ENCODE peak calls at places on chromosomes 2 and 18, in six cellular contexts. One of them, this sample, is unnamed.

GRCh38 chr2:40434638-40435296 is 17.1 kb downstream of the SLC8A1 start:
- DNase-seq in NCI-H446: no peak
- DNase-seq in ELF-1: peak
- DNase-seq in omental fat pad: no peak
- DNase-seq in ureter: no peak
- DNase-seq in K562: no peak
- DNase-seq in this sample: no peak

GRCh38 chr2:30380824-30381223 is 66.2 kb upstream of the LCLAT1 start:
- DNase-seq in NCI-H446: no peak
- DNase-seq in ELF-1: no peak
- DNase-seq in omental fat pad: no peak
- DNase-seq in ureter: no peak
- DNase-seq in K562: no peak
- DNase-seq in this sample: no peak

GRCh38 chr2:23249348-23249747 is 135.6 kb upstream of the KLHL29 start:
- DNase-seq in NCI-H446: peak
- DNase-seq in ELF-1: no peak
- DNase-seq in omental fat pad: no peak
- DNase-seq in ureter: no peak
- DNase-seq in K562: no peak
- DNase-seq in this sample: no peak

GRCh38 chr2:201257941-201258665 is 2.2 kb upstream of the CASP8 start:
- DNase-seq in NCI-H446: no peak
- DNase-seq in ELF-1: peak
- DNase-seq in omental fat pad: no peak
- DNase-seq in ureter: peak
- DNase-seq in K562: peak
- DNase-seq in this sample: no peak

GRCh38 chr2:144663217-144663616 is 143.3 kb upstream of the ZEB2 start:
- DNase-seq in NCI-H446: no peak
- DNase-seq in ELF-1: no peak
- DNase-seq in omental fat pad: no peak
- DNase-seq in ureter: no peak
- DNase-seq in K562: no peak
- DNase-seq in this sample: no peak

GRCh38 chr2:225773143-225773542 is 373.6 kb downstream of the NYAP2 start:
- DNase-seq in NCI-H446: no peak
- DNase-seq in ELF-1: no peak
- DNase-seq in omental fat pad: no peak
- DNase-seq in ureter: no peak
- DNase-seq in K562: no peak
- DNase-seq in this sample: no peak

GRCh38 chr2:62196278-62196901 is 475 bp downstream of the B3GNT2 start:
- DNase-seq in NCI-H446: peak
- DNase-seq in ELF-1: peak
- DNase-seq in omental fat pad: no peak
- DNase-seq in ureter: peak
- DNase-seq in K562: peak
- DNase-seq in this sample: no peak

GRCh38 chr2:81645750-81646301 is 1341.3 kb upstream of the LRRTM1 start:
- DNase-seq in NCI-H446: no peak
- DNase-seq in ELF-1: no peak
- DNase-seq in omental fat pad: no peak
- DNase-seq in ureter: no peak
- DNase-seq in K562: no peak
- DNase-seq in this sample: no peak

GRCh38 chr18:2970762-2971659 is 41.9 kb downstream of the LPIN2 start:
- DNase-seq in NCI-H446: no peak
- DNase-seq in ELF-1: no peak
- DNase-seq in omental fat pad: no peak
- DNase-seq in ureter: no peak
- DNase-seq in K562: no peak
- DNase-seq in this sample: no peak

GRCh38 chr2:205822578-205822977 is 140.3 kb downstream of the NRP2 start:
- DNase-seq in NCI-H446: no peak
- DNase-seq in ELF-1: no peak
- DNase-seq in omental fat pad: no peak
- DNase-seq in ureter: no peak
- DNase-seq in K562: no peak
- DNase-seq in this sample: no peak

GRCh38 chr2:200172944-200173481 is 133.5 kb upstream of the SPATS2L start:
- DNase-seq in NCI-H446: no peak
- DNase-seq in ELF-1: no peak
- DNase-seq in omental fat pad: no peak
- DNase-seq in ureter: no peak
- DNase-seq in K562: no peak
- DNase-seq in this sample: peak

GRCh38 chr2:186098821-186099220 is 360.2 kb downstream of the FSIP2 start:
- DNase-seq in NCI-H446: no peak
- DNase-seq in ELF-1: no peak
- DNase-seq in omental fat pad: no peak
- DNase-seq in ureter: no peak
- DNase-seq in K562: no peak
- DNase-seq in this sample: no peak

GRCh38 chr2:74653589-74653984 is 460 bp upstream of the SEMA4F start:
- DNase-seq in NCI-H446: no peak
- DNase-seq in ELF-1: no peak
- DNase-seq in omental fat pad: no peak
- DNase-seq in ureter: no peak
- DNase-seq in K562: no peak
- DNase-seq in this sample: no peak

GRCh38 chr2:69278366-69278765 is 108.7 kb downstream of the GFPT1 start:
- DNase-seq in NCI-H446: no peak
- DNase-seq in ELF-1: no peak
- DNase-seq in omental fat pad: no peak
- DNase-seq in ureter: no peak
- DNase-seq in K562: no peak
- DNase-seq in this sample: no peak

GRCh38 chr2:167100526-167100925 is 212.2 kb downstream of the XIRP2 start:
- DNase-seq in NCI-H446: no peak
- DNase-seq in ELF-1: no peak
- DNase-seq in omental fat pad: no peak
- DNase-seq in ureter: no peak
- DNase-seq in K562: no peak
- DNase-seq in this sample: no peak

GRCh38 chr2:143558665-143559064 is 429.4 kb downstream of the ARHGAP15 start:
- DNase-seq in NCI-H446: no peak
- DNase-seq in ELF-1: no peak
- DNase-seq in omental fat pad: no peak
- DNase-seq in ureter: no peak
- DNase-seq in K562: no peak
- DNase-seq in this sample: no peak

GRCh38 chr2:233225230-233226068 is 26.0 kb upstream of the ATG16L1 start:
- DNase-seq in NCI-H446: no peak
- DNase-seq in ELF-1: no peak
- DNase-seq in omental fat pad: no peak
- DNase-seq in ureter: no peak
- DNase-seq in K562: peak
- DNase-seq in this sample: no peak

GRCh38 chr18:10715791-10716190 is 190.0 kb downstream of the NAPG start:
- DNase-seq in NCI-H446: no peak
- DNase-seq in ELF-1: no peak
- DNase-seq in omental fat pad: no peak
- DNase-seq in ureter: peak
- DNase-seq in K562: no peak
- DNase-seq in this sample: no peak

GRCh38 chr2:74747411-74748080 is 86.4 kb upstream of the HK2 start:
- DNase-seq in NCI-H446: no peak
- DNase-seq in ELF-1: no peak
- DNase-seq in omental fat pad: no peak
- DNase-seq in ureter: no peak
- DNase-seq in K562: no peak
- DNase-seq in this sample: no peak

GRCh38 chr2:121735520-121736074 is 1.1 kb downstream of the NIFK start:
- DNase-seq in NCI-H446: peak
- DNase-seq in ELF-1: no peak
- DNase-seq in omental fat pad: no peak
- DNase-seq in ureter: no peak
- DNase-seq in K562: no peak
- DNase-seq in this sample: peak

GRCh38 chr2:23673830-23674679 is 252.9 kb downstream of the ATAD2B start:
- DNase-seq in NCI-H446: no peak
- DNase-seq in ELF-1: peak
- DNase-seq in omental fat pad: no peak
- DNase-seq in ureter: no peak
- DNase-seq in K562: peak
- DNase-seq in this sample: no peak

GRCh38 chr2:225282858-225283693 is 116.4 kb upstream of the NYAP2 start:
- DNase-seq in NCI-H446: peak
- DNase-seq in ELF-1: peak
- DNase-seq in omental fat pad: no peak
- DNase-seq in ureter: no peak
- DNase-seq in K562: peak
- DNase-seq in this sample: peak

GRCh38 chr2:126720647-126721046 is 64.7 kb downstream of the GYPC start:
- DNase-seq in NCI-H446: no peak
- DNase-seq in ELF-1: no peak
- DNase-seq in omental fat pad: no peak
- DNase-seq in ureter: no peak
- DNase-seq in K562: no peak
- DNase-seq in this sample: no peak

GRCh38 chr2:168114021-168114420 is 133.4 kb downstream of the STK39 start:
- DNase-seq in NCI-H446: no peak
- DNase-seq in ELF-1: no peak
- DNase-seq in omental fat pad: no peak
- DNase-seq in ureter: no peak
- DNase-seq in K562: no peak
- DNase-seq in this sample: no peak

GRCh38 chr2:128642316-128642715 is 323.6 kb upstream of the HS6ST1 start:
- DNase-seq in NCI-H446: no peak
- DNase-seq in ELF-1: no peak
- DNase-seq in omental fat pad: no peak
- DNase-seq in ureter: peak
- DNase-seq in K562: no peak
- DNase-seq in this sample: no peak

GRCh38 chr2:190470256-190470826 is 62.2 kb downstream of the MFSD6 start:
- DNase-seq in NCI-H446: no peak
- DNase-seq in ELF-1: no peak
- DNase-seq in omental fat pad: no peak
- DNase-seq in ureter: no peak
- DNase-seq in K562: no peak
- DNase-seq in this sample: no peak

GRCh38 chr2:85110991-85111560 is 22.1 kb upstream of the TCF7L1 start:
- DNase-seq in NCI-H446: no peak
- DNase-seq in ELF-1: no peak
- DNase-seq in omental fat pad: no peak
- DNase-seq in ureter: no peak
- DNase-seq in K562: no peak
- DNase-seq in this sample: no peak

GRCh38 chr2:27280826-27281225 is 1.4 kb upstream of the TRIM54 start:
- DNase-seq in NCI-H446: no peak
- DNase-seq in ELF-1: no peak
- DNase-seq in omental fat pad: no peak
- DNase-seq in ureter: no peak
- DNase-seq in K562: no peak
- DNase-seq in this sample: no peak

GRCh38 chr2:201130524-201131186 is 14.7 kb downstream of the CFLAR start:
- DNase-seq in NCI-H446: no peak
- DNase-seq in ELF-1: no peak
- DNase-seq in omental fat pad: no peak
- DNase-seq in ureter: no peak
- DNase-seq in K562: peak
- DNase-seq in this sample: no peak

GRCh38 chr18:23547306-23547705 is 39.0 kb downstream of the NPC1 start:
- DNase-seq in NCI-H446: no peak
- DNase-seq in ELF-1: no peak
- DNase-seq in omental fat pad: no peak
- DNase-seq in ureter: no peak
- DNase-seq in K562: no peak
- DNase-seq in this sample: no peak